ENCODE peak calls at places on chromosomes 4 and X, in five cellular contexts. A, C, G, I and H are unnamed samples.

GRCh38 chr4:140156529-140157171 is 2.7 kb upstream of the MAML3 start:
- DNase-seq in A (peak; percentile 22), C (no peak), G (no peak), I (no peak), H (no peak)

GRCh38 chr4:158722291-158722916 is 792 bp downstream of the PPID start:
- DNase-seq in A (no peak), C (no peak), G (peak; percentile 23), I (peak; percentile 54), H (no peak)

GRCh38 chrX:106042296-106042695 is 3.8 kb upstream of the SERPINA7 start:
- DNase-seq in A (no peak), C (no peak), G (no peak), I (no peak), H (no peak)

GRCh38 chrX:110418220-110418856 is 59.7 kb downstream of the RTL9 start:
- DNase-seq in A (no peak), C (no peak), G (no peak), I (peak; percentile 75), H (no peak)

GRCh38 chrX:45479196-45479834 is 278.6 kb upstream of the DIPK2B start:
- DNase-seq in A (no peak), C (no peak), G (no peak), I (peak; percentile 92), H (no peak)

GRCh38 chrX:154019633-154020499 is at the start of gene IRAK1:
- DNase-seq in A (peak; percentile 49), C (no peak), G (peak; percentile 27), I (peak; percentile 63), H (peak; percentile 24)

GRCh38 chrX:119389854-119390501 is 9.2 kb upstream of the SLC25A43 start:
- DNase-seq in A (no peak), C (no peak), G (no peak), I (no peak), H (no peak)

GRCh38 chr4:7172508-7172907 is 19.8 kb upstream of the SORCS2 start:
- DNase-seq in A (no peak), C (no peak), G (no peak), I (no peak), H (no peak)

GRCh38 chrX:150531467-150531866 is 37.0 kb upstream of the MTM1 start:
- DNase-seq in A (no peak), C (no peak), G (no peak), I (no peak), H (no peak)

GRCh38 chr4:147822128-147822527 is 90.2 kb downstream of the ARHGAP10 start:
- DNase-seq in A (no peak), C (no peak), G (no peak), I (peak; percentile 90), H (no peak)

GRCh38 chrX:154040307-154040756 is 20.6 kb upstream of the IRAK1 start:
- DNase-seq in A (no peak), C (no peak), G (no peak), I (peak; percentile 96), H (no peak)

GRCh38 chr4:48578132-48578964 is 88.3 kb downstream of the ZAR1 start:
- DNase-seq in A (peak; percentile 57), C (peak; percentile 26), G (peak; percentile 51), I (peak; percentile 80), H (peak; percentile 43)

GRCh38 chr4:98341309-98341708 is 80.1 kb downstream of the RAP1GDS1 start:
- DNase-seq in A (no peak), C (no peak), G (no peak), I (peak; percentile 67), H (no peak)

GRCh38 chr4:20544645-20545044 is 155.6 kb upstream of the PACRGL start:
- DNase-seq in A (no peak), C (no peak), G (peak; percentile 26), I (peak; percentile 67), H (no peak)

GRCh38 chr4:2785613-2786012 is 7.3 kb upstream of the SH3BP2 start:
- DNase-seq in A (peak; percentile 55), C (peak; percentile 16), G (no peak), I (no peak), H (peak; percentile 19)

GRCh38 chr4:140952709-140953108 is 180.6 kb downstream of the RNF150 start:
- DNase-seq in A (no peak), C (no peak), G (no peak), I (peak; percentile 53), H (no peak)

GRCh38 chr4:99404595-99405287 is 30.4 kb downstream of the ADH7 start:
- DNase-seq in A (no peak), C (no peak), G (no peak), I (peak; percentile 95), H (no peak)

GRCh38 chr4:2789351-2789750 is 3.5 kb upstream of the SH3BP2 start:
- DNase-seq in A (no peak), C (no peak), G (no peak), I (no peak), H (no peak)

GRCh38 chrX:19776753-19777152 is 110.6 kb downstream of the SH3KBP1 start:
- DNase-seq in A (peak; percentile 67), C (no peak), G (no peak), I (no peak), H (no peak)

GRCh38 chr4:26248647-26249046 is 72.2 kb upstream of the RBPJ start:
- DNase-seq in A (no peak), C (no peak), G (no peak), I (peak; percentile 81), H (no peak)

GRCh38 chr4:5474756-5475155 is 233.6 kb downstream of the EVC2 start:
- DNase-seq in A (no peak), C (no peak), G (no peak), I (peak; percentile 95), H (no peak)

GRCh38 chr4:11598591-11598990 is 169.9 kb upstream of the HS3ST1 start:
- DNase-seq in A (no peak), C (no peak), G (no peak), I (no peak), H (no peak)

GRCh38 chr4:155735506-155735905 is 23.3 kb upstream of the GUCY1B1 start:
- DNase-seq in A (no peak), C (no peak), G (no peak), I (peak; percentile 68), H (no peak)

GRCh38 chr4:185137233-185137925 is 5.7 kb upstream of the SLC25A4 start:
- DNase-seq in A (no peak), C (no peak), G (no peak), I (no peak), H (no peak)

GRCh38 chr4:56788081-56788480 is 33.4 kb downstream of the SPINK2 start:
- DNase-seq in A (no peak), C (no peak), G (no peak), I (no peak), H (no peak)

GRCh38 chrX:149161438-149162088 is 343.5 kb downstream of the IDS start:
- DNase-seq in A (no peak), C (no peak), G (no peak), I (no peak), H (no peak)

GRCh38 chrX:9518896-9519295 is 54.0 kb downstream of the TBL1X start:
- DNase-seq in A (no peak), C (no peak), G (no peak), I (no peak), H (no peak)

GRCh38 chr4:40418430-40419230 is 83.5 kb downstream of the CHRNA9 start:
- DNase-seq in A (no peak), C (no peak), G (no peak), I (no peak), H (no peak)